ENCODE peak calls at places on chromosomes 5 and 9, in six cellular contexts. One of them, this sample, is unnamed.

GRCh38 chr5:116629168-116629567 is 54.5 kb upstream of the SEMA6A start:
- DNase-seq in hypothalamus: no peak
- DNase-seq in skeletal muscle cell: no peak
- DNase-seq in activated CD4-positive, alpha-beta T cell treated with anti-CD3 and anti-CD28 coated beads for 36 hours: no peak
- DNase-seq in activated CD4-positive, CD25-positive, alpha-beta regulatory T cell treated with anti-CD3 and anti-CD28 coated beads, Interleukin-2, amount 50 U/mL, for 16 hours: no peak
- DNase-seq in GM19239: no peak
- DNase-seq in this sample: no peak

GRCh38 chr9:124869466-124869985 is 7.6 kb downstream of the ARPC5L start:
- DNase-seq in hypothalamus: no peak
- DNase-seq in activated CD4-positive, alpha-beta T cell treated with anti-CD3 and anti-CD28 coated beads for 36 hours: peak; percentile 70
- DNase-seq in GM19239: no peak
- DNase-seq in skeletal muscle cell: no peak
- DNase-seq in activated CD4-positive, CD25-positive, alpha-beta regulatory T cell treated with anti-CD3 and anti-CD28 coated beads, Interleukin-2, amount 50 U/mL, for 16 hours: no peak
- DNase-seq in this sample: no peak

GRCh38 chr5:152932631-152933030 is 527.6 kb upstream of the NMUR2 start:
- DNase-seq in skeletal muscle cell: no peak
- DNase-seq in GM19239: no peak
- DNase-seq in hypothalamus: no peak
- DNase-seq in activated CD4-positive, alpha-beta T cell treated with anti-CD3 and anti-CD28 coated beads for 36 hours: no peak
- DNase-seq in activated CD4-positive, CD25-positive, alpha-beta regulatory T cell treated with anti-CD3 and anti-CD28 coated beads, Interleukin-2, amount 50 U/mL, for 16 hours: no peak
- DNase-seq in this sample: no peak

GRCh38 chr5:124030043-124030461 is 518.1 kb downstream of the CSNK1G3 start:
- DNase-seq in activated CD4-positive, CD25-positive, alpha-beta regulatory T cell treated with anti-CD3 and anti-CD28 coated beads, Interleukin-2, amount 50 U/mL, for 16 hours: no peak
- DNase-seq in skeletal muscle cell: no peak
- DNase-seq in hypothalamus: no peak
- DNase-seq in activated CD4-positive, alpha-beta T cell treated with anti-CD3 and anti-CD28 coated beads for 36 hours: no peak
- DNase-seq in GM19239: no peak
- DNase-seq in this sample: no peak

GRCh38 chr9:136365775-136366223 is 2.3 kb upstream of the DNLZ start:
- DNase-seq in hypothalamus: no peak
- DNase-seq in activated CD4-positive, CD25-positive, alpha-beta regulatory T cell treated with anti-CD3 and anti-CD28 coated beads, Interleukin-2, amount 50 U/mL, for 16 hours: no peak
- DNase-seq in activated CD4-positive, alpha-beta T cell treated with anti-CD3 and anti-CD28 coated beads for 36 hours: no peak
- DNase-seq in skeletal muscle cell: no peak
- DNase-seq in GM19239: no peak
- DNase-seq in this sample: no peak

GRCh38 chr9:17005085-17005484 is 129.8 kb upstream of the CNTLN start:
- DNase-seq in skeletal muscle cell: peak; percentile 69
- DNase-seq in hypothalamus: no peak
- DNase-seq in activated CD4-positive, alpha-beta T cell treated with anti-CD3 and anti-CD28 coated beads for 36 hours: no peak
- DNase-seq in GM19239: no peak
- DNase-seq in activated CD4-positive, CD25-positive, alpha-beta regulatory T cell treated with anti-CD3 and anti-CD28 coated beads, Interleukin-2, amount 50 U/mL, for 16 hours: no peak
- DNase-seq in this sample: no peak

GRCh38 chr5:116544542-116545241 is 29.9 kb downstream of the SEMA6A start:
- DNase-seq in hypothalamus: no peak
- DNase-seq in activated CD4-positive, CD25-positive, alpha-beta regulatory T cell treated with anti-CD3 and anti-CD28 coated beads, Interleukin-2, amount 50 U/mL, for 16 hours: no peak
- DNase-seq in skeletal muscle cell: no peak
- DNase-seq in activated CD4-positive, alpha-beta T cell treated with anti-CD3 and anti-CD28 coated beads for 36 hours: no peak
- DNase-seq in GM19239: no peak
- DNase-seq in this sample: no peak

GRCh38 chr5:51018423-51018822 is 352.0 kb downstream of the PARP8 start:
- DNase-seq in skeletal muscle cell: no peak
- DNase-seq in hypothalamus: no peak
- DNase-seq in activated CD4-positive, alpha-beta T cell treated with anti-CD3 and anti-CD28 coated beads for 36 hours: no peak
- DNase-seq in activated CD4-positive, CD25-positive, alpha-beta regulatory T cell treated with anti-CD3 and anti-CD28 coated beads, Interleukin-2, amount 50 U/mL, for 16 hours: no peak
- DNase-seq in GM19239: no peak
- DNase-seq in this sample: peak; percentile 13

GRCh38 chr5:154366353-154366752 is 79.4 kb upstream of the SAP30L start:
- DNase-seq in skeletal muscle cell: no peak
- DNase-seq in GM19239: no peak
- DNase-seq in activated CD4-positive, CD25-positive, alpha-beta regulatory T cell treated with anti-CD3 and anti-CD28 coated beads, Interleukin-2, amount 50 U/mL, for 16 hours: no peak
- DNase-seq in activated CD4-positive, alpha-beta T cell treated with anti-CD3 and anti-CD28 coated beads for 36 hours: no peak
- DNase-seq in hypothalamus: no peak
- DNase-seq in this sample: no peak

GRCh38 chr9:72271617-72272478 is 93.2 kb downstream of the ZFAND5 start:
- DNase-seq in skeletal muscle cell: no peak
- DNase-seq in activated CD4-positive, CD25-positive, alpha-beta regulatory T cell treated with anti-CD3 and anti-CD28 coated beads, Interleukin-2, amount 50 U/mL, for 16 hours: peak; percentile 9
- DNase-seq in activated CD4-positive, alpha-beta T cell treated with anti-CD3 and anti-CD28 coated beads for 36 hours: peak; percentile 66
- DNase-seq in hypothalamus: peak; percentile 9
- DNase-seq in GM19239: peak; percentile 47
- DNase-seq in this sample: no peak

GRCh38 chr9:83472221-83472665 is 66.0 kb downstream of the FRMD3 start:
- DNase-seq in activated CD4-positive, alpha-beta T cell treated with anti-CD3 and anti-CD28 coated beads for 36 hours: no peak
- DNase-seq in hypothalamus: no peak
- DNase-seq in activated CD4-positive, CD25-positive, alpha-beta regulatory T cell treated with anti-CD3 and anti-CD28 coated beads, Interleukin-2, amount 50 U/mL, for 16 hours: no peak
- DNase-seq in skeletal muscle cell: peak; percentile 78
- DNase-seq in GM19239: no peak
- DNase-seq in this sample: peak; percentile 60

GRCh38 chr5:159451197-159452052 is 121.1 kb upstream of the IL12B start:
- DNase-seq in GM19239: no peak
- DNase-seq in activated CD4-positive, CD25-positive, alpha-beta regulatory T cell treated with anti-CD3 and anti-CD28 coated beads, Interleukin-2, amount 50 U/mL, for 16 hours: no peak
- DNase-seq in skeletal muscle cell: peak; percentile 80
- DNase-seq in hypothalamus: no peak
- DNase-seq in activated CD4-positive, alpha-beta T cell treated with anti-CD3 and anti-CD28 coated beads for 36 hours: no peak
- DNase-seq in this sample: peak; percentile 88

GRCh38 chr5:72649449-72649848 is 142.2 kb upstream of the ZNF366 start:
- DNase-seq in hypothalamus: no peak
- DNase-seq in skeletal muscle cell: no peak
- DNase-seq in activated CD4-positive, CD25-positive, alpha-beta regulatory T cell treated with anti-CD3 and anti-CD28 coated beads, Interleukin-2, amount 50 U/mL, for 16 hours: no peak
- DNase-seq in GM19239: no peak
- DNase-seq in activated CD4-positive, alpha-beta T cell treated with anti-CD3 and anti-CD28 coated beads for 36 hours: no peak
- DNase-seq in this sample: no peak

GRCh38 chr9:20351715-20352114 is 270.6 kb downstream of the MLLT3 start:
- DNase-seq in activated CD4-positive, alpha-beta T cell treated with anti-CD3 and anti-CD28 coated beads for 36 hours: no peak
- DNase-seq in GM19239: no peak
- DNase-seq in activated CD4-positive, CD25-positive, alpha-beta regulatory T cell treated with anti-CD3 and anti-CD28 coated beads, Interleukin-2, amount 50 U/mL, for 16 hours: no peak
- DNase-seq in skeletal muscle cell: no peak
- DNase-seq in hypothalamus: no peak
- DNase-seq in this sample: no peak

GRCh38 chr5:173786296-173787187 is 101.6 kb upstream of the CPEB4 start:
- DNase-seq in GM19239: peak; percentile 54
- DNase-seq in activated CD4-positive, CD25-positive, alpha-beta regulatory T cell treated with anti-CD3 and anti-CD28 coated beads, Interleukin-2, amount 50 U/mL, for 16 hours: no peak
- DNase-seq in hypothalamus: no peak
- DNase-seq in skeletal muscle cell: no peak
- DNase-seq in activated CD4-positive, alpha-beta T cell treated with anti-CD3 and anti-CD28 coated beads for 36 hours: peak; percentile 21
- DNase-seq in this sample: no peak

GRCh38 chr9:23526806-23527205 is 299.2 kb downstream of the ELAVL2 start:
- DNase-seq in hypothalamus: no peak
- DNase-seq in skeletal muscle cell: no peak
- DNase-seq in activated CD4-positive, CD25-positive, alpha-beta regulatory T cell treated with anti-CD3 and anti-CD28 coated beads, Interleukin-2, amount 50 U/mL, for 16 hours: no peak
- DNase-seq in GM19239: no peak
- DNase-seq in activated CD4-positive, alpha-beta T cell treated with anti-CD3 and anti-CD28 coated beads for 36 hours: no peak
- DNase-seq in this sample: no peak

GRCh38 chr9:134850611-134851010 is 30.0 kb upstream of the FCN2 start:
- DNase-seq in hypothalamus: no peak
- DNase-seq in GM19239: no peak
- DNase-seq in activated CD4-positive, alpha-beta T cell treated with anti-CD3 and anti-CD28 coated beads for 36 hours: no peak
- DNase-seq in skeletal muscle cell: no peak
- DNase-seq in activated CD4-positive, CD25-positive, alpha-beta regulatory T cell treated with anti-CD3 and anti-CD28 coated beads, Interleukin-2, amount 50 U/mL, for 16 hours: no peak
- DNase-seq in this sample: no peak

GRCh38 chr5:139669681-139670368 is 21.7 kb downstream of the CXXC5 start:
- DNase-seq in hypothalamus: peak; percentile 35
- DNase-seq in activated CD4-positive, CD25-positive, alpha-beta regulatory T cell treated with anti-CD3 and anti-CD28 coated beads, Interleukin-2, amount 50 U/mL, for 16 hours: no peak
- DNase-seq in GM19239: peak; percentile 70
- DNase-seq in skeletal muscle cell: no peak
- DNase-seq in activated CD4-positive, alpha-beta T cell treated with anti-CD3 and anti-CD28 coated beads for 36 hours: peak; percentile 36
- DNase-seq in this sample: no peak

GRCh38 chr9:80699551-80699998 is 989.8 kb downstream of the TLE1 start:
- DNase-seq in activated CD4-positive, CD25-positive, alpha-beta regulatory T cell treated with anti-CD3 and anti-CD28 coated beads, Interleukin-2, amount 50 U/mL, for 16 hours: no peak
- DNase-seq in skeletal muscle cell: peak; percentile 67
- DNase-seq in activated CD4-positive, alpha-beta T cell treated with anti-CD3 and anti-CD28 coated beads for 36 hours: no peak
- DNase-seq in GM19239: no peak
- DNase-seq in hypothalamus: no peak
- DNase-seq in this sample: peak; percentile 49

GRCh38 chr5:180470361-180470760 is 23.8 kb upstream of the CNOT6 start:
- DNase-seq in skeletal muscle cell: no peak
- DNase-seq in hypothalamus: no peak
- DNase-seq in activated CD4-positive, alpha-beta T cell treated with anti-CD3 and anti-CD28 coated beads for 36 hours: no peak
- DNase-seq in GM19239: no peak
- DNase-seq in activated CD4-positive, CD25-positive, alpha-beta regulatory T cell treated with anti-CD3 and anti-CD28 coated beads, Interleukin-2, amount 50 U/mL, for 16 hours: no peak
- DNase-seq in this sample: no peak

GRCh38 chr9:130041648-130042405 is 1.2 kb downstream of the FNBP1 start:
- DNase-seq in activated CD4-positive, alpha-beta T cell treated with anti-CD3 and anti-CD28 coated beads for 36 hours: no peak
- DNase-seq in activated CD4-positive, CD25-positive, alpha-beta regulatory T cell treated with anti-CD3 and anti-CD28 coated beads, Interleukin-2, amount 50 U/mL, for 16 hours: no peak
- DNase-seq in GM19239: no peak
- DNase-seq in skeletal muscle cell: no peak
- DNase-seq in hypothalamus: peak; percentile 38
- DNase-seq in this sample: no peak

GRCh38 chr5:100903036-100903887 is at the start of gene ST8SIA4:
- DNase-seq in activated CD4-positive, CD25-positive, alpha-beta regulatory T cell treated with anti-CD3 and anti-CD28 coated beads, Interleukin-2, amount 50 U/mL, for 16 hours: peak; percentile 82
- DNase-seq in activated CD4-positive, alpha-beta T cell treated with anti-CD3 and anti-CD28 coated beads for 36 hours: peak; percentile 96
- DNase-seq in hypothalamus: peak; percentile 75
- DNase-seq in skeletal muscle cell: peak; percentile 42
- DNase-seq in GM19239: no peak
- DNase-seq in this sample: peak; percentile 30

GRCh38 chr5:107878676-107879075 is 207.9 kb upstream of the EFNA5 start:
- DNase-seq in activated CD4-positive, alpha-beta T cell treated with anti-CD3 and anti-CD28 coated beads for 36 hours: no peak
- DNase-seq in skeletal muscle cell: no peak
- DNase-seq in activated CD4-positive, CD25-positive, alpha-beta regulatory T cell treated with anti-CD3 and anti-CD28 coated beads, Interleukin-2, amount 50 U/mL, for 16 hours: no peak
- DNase-seq in GM19239: no peak
- DNase-seq in hypothalamus: peak; percentile 43
- DNase-seq in this sample: no peak